ENCODE peak calls at places on chromosomes 12 and 14, in five cellular contexts. Q, F, H, D and I are unnamed samples. For H3K9me3, the result is how much of the 10 kb centered on the place peaks cover.

GRCh38 chr12:106506691-106507090 is 76.1 kb upstream of the RFX4 start:
- DNase-seq in D (no peak), F (no peak), H (no peak), Q (no peak), I (no peak)

GRCh38 chr14:94673781-94674231 is 61.6 kb downstream of the SERPINA3 start:
- DNase-seq in H (no peak), F (peak), D (peak), Q (no peak), I (no peak)

GRCh38 chr12:107760207-107760816 is 625 bp downstream of the PRDM4 start:
- DNase-seq in H (peak), Q (peak), F (peak), D (peak), I (peak)

GRCh38 chr14:96417254-96417653 is 25.3 kb downstream of the AK7 start:
- DNase-seq in D (no peak), F (no peak), Q (no peak), H (no peak), I (no peak)

GRCh38 chr14:63563370-63564026 is 20.3 kb upstream of the PPP2R5E start:
- DNase-seq in Q (no peak), F (no peak), H (peak), D (peak), I (peak)

GRCh38 chr12:71297930-71298329 is 140.1 kb upstream of the TSPAN8 start:
- DNase-seq in Q (no peak), D (no peak), F (no peak), H (no peak), I (no peak)

GRCh38 chr12:21065845-21066244 is 65.1 kb upstream of the SLCO1B1 start:
- DNase-seq in H (no peak), D (peak), Q (no peak), F (no peak), I (peak)

GRCh38 chr14:32507029-32507984 is 178.2 kb downstream of the AKAP6 start:
- DNase-seq in D (peak), F (no peak), Q (no peak), H (peak), I (peak)

GRCh38 chr12:111773801-111774551 is 7.2 kb downstream of the ALDH2 start:
- DNase-seq in H (peak), D (peak), F (peak), Q (peak), I (no peak)

GRCh38 chr12:32025906-32026305 is 66.7 kb downstream of the RESF1 start:
- DNase-seq in D (no peak), F (no peak), Q (no peak), H (no peak), I (no peak)

GRCh38 chr12:12718382-12718761 is 1.2 kb downstream of the CDKN1B start:
- DNase-seq in D (peak), H (peak), F (no peak), Q (no peak), I (no peak)

GRCh38 chr12:128783129-128783574 is 40.6 kb downstream of the SLC15A4 start:
- DNase-seq in H (peak), D (no peak), F (no peak), Q (no peak), I (no peak)

GRCh38 chr14:90288646-90289355 is 32.4 kb downstream of the PSMC1 start:
- DNase-seq in D (no peak), Q (peak), H (no peak), F (no peak), I (no peak)

GRCh38 chr14:52551696-52552062 is 626 bp downstream of the TXNDC16 start:
- DNase-seq in Q (no peak), F (no peak), D (peak), H (peak), I (peak)

GRCh38 chr12:12620730-12621315 is 9.1 kb downstream of the CREBL2 start:
- DNase-seq in D (no peak), F (no peak), Q (no peak), H (no peak), I (no peak)

GRCh38 chr12:111089616-111090015 is 169.2 kb upstream of the MYL2 start:
- DNase-seq in F (no peak), Q (no peak), D (no peak), H (no peak), I (no peak)

GRCh38 chr12:15721716-15722115 is 67.5 kb downstream of the EPS8 start:
- DNase-seq in H (no peak), F (no peak), Q (no peak), D (peak), I (no peak)

GRCh38 chr14:106843951-106844483 is 1317.6 kb downstream of the TMEM121 start:
- DNase-seq in F (no peak), D (no peak), Q (peak), H (no peak), I (peak)
- H3K9me3 ChIP-seq in F (under half), D (under half), Q (under half), H (under half), I (under half)

GRCh38 chr14:101964297-101965144 is at the start of gene DYNC1H1:
- DNase-seq in F (peak), D (peak), H (peak), Q (peak), I (peak)
- H3K4me3 ChIP-seq in F (peak), D (peak), H (peak), Q (peak), I (peak)

DNA sequence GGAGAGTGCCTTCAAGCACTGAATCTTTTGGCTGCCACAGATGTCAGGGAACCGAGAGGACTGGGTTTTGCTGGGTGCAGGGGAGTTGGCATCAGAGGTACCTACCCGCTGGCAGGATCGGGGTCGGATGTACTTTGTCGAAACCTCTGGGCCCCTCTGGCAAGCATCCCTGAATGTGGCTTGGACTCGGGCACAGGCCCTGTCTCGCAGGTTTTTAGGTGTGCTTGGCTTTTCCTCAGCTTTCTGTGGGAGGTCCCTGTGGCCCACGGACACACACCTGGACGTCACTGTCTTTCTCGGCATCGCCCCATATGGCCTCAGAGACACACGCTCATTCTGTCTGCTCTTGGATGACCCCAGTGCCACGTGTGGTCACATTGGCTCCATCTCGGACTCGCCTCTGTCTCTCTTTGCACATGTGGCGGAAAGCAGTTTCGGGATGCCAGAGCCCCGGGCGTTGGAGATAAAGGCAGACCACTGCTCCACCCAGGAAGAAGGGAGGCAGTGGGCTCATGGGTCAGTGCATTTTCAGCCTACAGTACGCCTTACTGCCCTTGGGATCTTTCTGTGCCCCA is 769.6 kb upstream of the ALG10B start:
- DNase-seq in Q (no peak), H (no peak), D (no peak), F (no peak), I (no peak)
- H3K9me3 ChIP-seq in Q (under half), H (under half), D (under half), F (under half), I (under half)

DNA sequence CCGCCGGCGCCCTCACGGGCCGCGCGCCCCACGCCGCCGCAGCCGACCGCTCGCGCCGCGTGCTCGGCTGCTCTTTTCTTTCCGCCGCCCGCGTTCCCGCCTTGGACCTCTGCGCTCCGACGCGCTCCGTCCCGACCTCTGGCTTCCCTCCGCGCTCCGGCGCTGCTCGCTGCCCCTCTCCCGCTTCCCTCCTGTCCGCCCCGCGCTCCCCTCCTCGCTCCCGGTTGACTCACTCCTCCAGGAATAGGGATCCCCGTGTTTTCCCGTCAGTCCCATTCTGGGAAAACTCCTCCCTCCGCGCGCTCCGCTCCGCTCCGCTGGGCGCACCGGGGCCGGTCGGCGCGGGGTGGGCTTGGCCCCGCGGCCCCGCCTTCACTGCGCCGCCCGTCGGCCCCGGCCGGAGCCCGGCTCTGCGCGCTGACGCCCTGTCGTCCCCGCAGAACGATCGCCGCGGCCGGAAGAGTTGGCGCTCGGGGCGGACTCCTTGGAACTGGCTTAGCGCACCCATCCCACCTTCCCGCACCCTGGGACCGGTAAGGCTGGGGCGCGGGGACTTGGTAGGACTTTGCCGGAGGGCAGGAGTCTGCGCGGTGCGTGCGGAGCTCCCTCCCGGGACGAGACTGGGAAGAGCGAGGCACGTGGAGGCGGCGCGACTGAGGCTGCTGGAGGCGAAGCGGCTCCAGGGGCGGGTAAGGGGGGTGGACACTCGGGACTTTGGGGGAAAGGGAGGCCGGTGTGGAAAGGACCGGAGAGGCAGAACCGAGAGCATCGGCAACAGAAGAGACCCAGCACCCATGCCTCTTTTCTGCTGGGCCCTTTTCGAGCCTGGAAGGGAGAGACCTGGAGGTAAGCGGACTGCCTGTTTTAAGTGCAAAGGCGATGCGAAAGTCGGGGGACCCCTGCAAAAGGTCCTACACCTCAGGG is 573 bp downstream of the TEAD4 start:
- DNase-seq in D (peak), F (peak), Q (peak), H (peak), I (peak)
- H3K4me3 ChIP-seq in D (peak), F (peak), Q (peak), H (peak), I (peak)

GRCh38 chr14:31271648-31272047 is 64.1 kb upstream of the HECTD1 start:
- DNase-seq in H (no peak), F (no peak), Q (no peak), D (no peak), I (no peak)
- H3K9me3 ChIP-seq in H (under half), F (under half), Q (under half), D (under half), I (under half)

DNA sequence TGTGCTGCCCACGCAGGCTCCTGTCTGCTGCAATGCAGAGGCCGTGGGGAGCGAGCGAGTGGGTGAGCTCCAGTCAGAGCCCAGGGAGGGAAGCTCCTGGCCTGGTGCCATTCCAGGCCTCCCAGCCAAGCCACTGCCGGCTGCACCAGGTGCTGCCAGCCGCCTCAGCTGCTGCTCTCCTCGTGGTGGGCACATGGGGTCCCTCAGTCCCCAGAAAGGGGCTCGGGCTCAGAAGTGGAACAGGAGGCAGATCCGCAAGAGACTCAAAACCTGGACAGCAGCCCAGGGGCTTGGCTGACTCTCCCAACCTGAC is 2.4 kb downstream of the ABCB9 start:
- DNase-seq in Q (peak), F (peak), H (no peak), D (peak), I (no peak)
- H3K4me3 ChIP-seq in Q (no peak), F (no peak), H (peak), D (no peak), I (no peak)

GRCh38 chr12:51834411-51834810 is 14.1 kb downstream of the FIGNL2 start:
- DNase-seq in F (no peak), H (no peak), D (no peak), Q (no peak), I (no peak)

GRCh38 chr12:51837286-51837685 is 11.2 kb downstream of the FIGNL2 start:
- DNase-seq in H (no peak), F (no peak), D (no peak), Q (no peak), I (no peak)

GRCh38 chr12:51838036-51838435 is 10.5 kb downstream of the FIGNL2 start:
- DNase-seq in F (no peak), Q (no peak), D (no peak), H (no peak), I (no peak)

GRCh38 chr12:51836833-51837184 is 11.7 kb downstream of the FIGNL2 start:
- DNase-seq in Q (no peak), F (no peak), D (no peak), H (no peak), I (no peak)

DNA sequence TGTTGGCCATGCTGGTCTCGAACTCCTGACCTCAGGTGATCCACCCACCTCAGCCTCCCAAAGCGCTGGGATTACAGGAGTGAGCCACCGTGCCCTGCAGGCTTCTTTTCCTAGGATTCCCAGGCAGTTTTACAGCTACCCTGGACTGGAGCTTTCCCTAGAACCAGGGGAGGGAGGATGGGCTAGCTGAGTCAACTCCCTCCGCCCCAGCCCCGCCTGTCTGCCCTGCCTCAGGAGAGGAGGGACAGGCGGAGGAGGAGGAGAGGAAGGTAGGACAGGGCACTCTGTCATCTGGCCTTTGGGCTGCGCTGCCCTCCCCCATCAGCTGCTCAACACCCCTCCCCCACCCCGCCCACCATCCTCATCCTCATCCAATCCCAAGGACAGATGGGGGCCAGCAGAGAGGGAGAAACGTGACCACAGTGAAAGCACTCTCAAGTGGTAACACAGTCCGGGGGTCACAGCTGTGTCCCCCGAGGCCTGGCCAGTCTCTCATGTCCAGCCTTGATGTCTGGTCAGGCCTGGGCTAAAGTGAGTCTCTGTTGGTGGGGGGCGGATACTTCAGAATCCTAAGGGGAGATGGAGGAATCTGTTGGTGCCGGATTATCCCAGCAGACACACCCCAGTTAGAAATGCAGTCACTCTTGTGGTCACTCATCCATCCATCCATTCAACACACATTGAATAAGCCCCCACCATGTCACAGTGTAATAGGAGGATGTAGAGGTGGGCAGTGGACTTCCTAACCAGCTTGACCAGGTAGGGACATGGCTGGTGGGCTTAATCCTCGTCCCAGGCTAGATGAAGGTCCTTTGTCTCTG is 12.3 kb downstream of the FIGNL2 start:
- DNase-seq in Q (no peak), H (no peak), F (no peak), D (no peak), I (peak)
- H3K9me3 ChIP-seq in Q (under half), H (under half), F (under half), D (under half), I (under half)

DNA sequence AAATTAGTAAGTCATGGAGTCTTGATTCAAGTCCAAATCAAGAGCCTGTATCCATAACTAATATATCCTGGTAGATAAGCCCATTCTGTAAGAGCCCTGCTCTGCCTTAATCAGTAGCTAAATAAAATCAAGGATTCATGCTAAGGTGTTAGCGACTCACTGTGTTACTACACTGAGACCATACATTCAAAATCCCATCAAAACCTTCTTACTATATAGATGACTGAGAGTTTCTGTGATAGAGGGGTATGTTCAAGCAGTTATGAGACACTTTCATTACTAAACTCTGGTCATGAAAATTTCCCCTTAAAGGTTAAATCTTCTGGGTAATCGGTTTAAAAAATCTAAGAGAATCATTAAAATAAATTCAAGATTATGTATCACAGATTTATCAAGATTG is 78.5 kb downstream of the MDGA2 start:
- DNase-seq in D (no peak), H (no peak), F (no peak), Q (no peak), I (no peak)
- H3K4me3 ChIP-seq in D (no peak), H (no peak), F (no peak), Q (no peak), I (no peak)